ENCODE peak calls at places on chromosome 4, in four cellular contexts. W is fibroblast of lung, T is H4, M is fibroblast of the aortic adventitia. V is an unnamed sample.

GRCh38 chr4:17690898-17691297 is 76.5 kb downstream of the MED28 start:
- DNase-seq in W (no peak), T (no peak), M (no peak), V (no peak)

GRCh38 chr4:74268643-74269042 is 39.6 kb upstream of the EPGN start:
- DNase-seq in W (no peak), T (no peak), M (no peak), V (no peak)

GRCh38 chr4:123546123-123546654 is 149.6 kb downstream of the SPRY1 start:
- DNase-seq in W (no peak), T (no peak), M (no peak), V (no peak)

GRCh38 chr4:87109945-87110344 is 110.5 kb downstream of the KLHL8 start:
- DNase-seq in W (no peak), T (no peak), M (no peak), V (no peak)

GRCh38 chr4:26020083-26020668 is 106.2 kb downstream of the SMIM20 start:
- DNase-seq in W (peak; percentile 89), T (peak; percentile 52), M (peak; percentile 68), V (no peak)

GRCh38 chr4:182847956-182848450 is 69.2 kb downstream of the DCTD start:
- DNase-seq in W (no peak), T (no peak), M (no peak), V (no peak)

GRCh38 chr4:147822128-147822527 is 90.2 kb downstream of the ARHGAP10 start:
- DNase-seq in W (peak; percentile 72), T (no peak), M (peak; percentile 99), V (no peak)

GRCh38 chr4:8037150-8037769 is 97.6 kb upstream of the AFAP1 start:
- DNase-seq in W (no peak), T (no peak), M (no peak), V (no peak)

GRCh38 chr4:156771171-156771837 is 200.3 kb downstream of the PDGFC start:
- DNase-seq in W (peak; percentile 87), T (peak; percentile 48), M (peak; percentile 90), V (peak; percentile 54)

GRCh38 chr4:3713817-3714641 is 52.2 kb upstream of the ADRA2C start:
- DNase-seq in W (no peak), T (no peak), M (no peak), V (no peak)

GRCh38 chr4:142112451-142112850 is 476.1 kb downstream of the IL15 start:
- DNase-seq in W (peak; percentile 41), T (no peak), M (no peak), V (no peak)

GRCh38 chr4:35836591-35836990 is 407.7 kb downstream of the ARAP2 start:
- DNase-seq in W (no peak), T (no peak), M (no peak), V (no peak)

GRCh38 chr4:88742561-88742960 is 44.9 kb upstream of the NAP1L5 start:
- DNase-seq in W (peak; percentile 56), T (no peak), M (no peak), V (no peak)

GRCh38 chr4:1209821-1210220 is 37.4 kb upstream of the SPON2 start:
- DNase-seq in W (peak; percentile 84), T (no peak), M (peak; percentile 89), V (no peak)

GRCh38 chr4:21769404-21770147 is 179.0 kb downstream of the KCNIP4 start:
- DNase-seq in W (peak; percentile 90), T (peak; percentile 71), M (peak; percentile 83), V (peak; percentile 88)

GRCh38 chr4:47612116-47613023 is 127.3 kb downstream of the ATP10D start:
- DNase-seq in W (peak; percentile 70), T (no peak), M (peak; percentile 4), V (no peak)

GRCh38 chr4:106478152-106478551 is 109.6 kb upstream of the GIMD1 start:
- DNase-seq in W (no peak), T (no peak), M (no peak), V (no peak)

GRCh38 chr4:139301821-139302611 is at the start of gene NDUFC1:
- DNase-seq in W (peak; percentile 43), T (peak; percentile 30), M (peak; percentile 45), V (no peak)

GRCh38 chr4:140061883-140062282 is 92.1 kb downstream of the MAML3 start:
- DNase-seq in W (no peak), T (no peak), M (no peak), V (no peak)

GRCh38 chr4:16289872-16290554 is 63.7 kb upstream of the TAPT1 start:
- DNase-seq in W (peak; percentile 21), T (peak; percentile 34), M (peak; percentile 72), V (peak; percentile 48)

GRCh38 chr4:86498560-86499166 is 95.5 kb upstream of the PTPN13 start:
- DNase-seq in W (peak; percentile 70), T (peak; percentile 68), M (peak; percentile 74), V (peak; percentile 23)

GRCh38 chr4:129578336-129578735 is 482.4 kb downstream of the C4orf33 start:
- DNase-seq in W (no peak), T (no peak), M (no peak), V (no peak)

GRCh38 chr4:70945046-70945445 is 42.9 kb downstream of the MOB1B start:
- DNase-seq in W (no peak), T (no peak), M (no peak), V (no peak)

GRCh38 chr4:21209854-21210253 is 509.6 kb downstream of the PACRGL start:
- DNase-seq in W (no peak), T (no peak), M (no peak), V (no peak)

GRCh38 chr4:10102193-10102980 is 14.2 kb downstream of the WDR1 start:
- DNase-seq in W (peak; percentile 57), T (no peak), M (no peak), V (no peak)

GRCh38 chr4:126850286-126850685 is 782.5 kb upstream of the INTU start:
- DNase-seq in W (peak; percentile 99), T (peak; percentile 98), M (peak; percentile 94), V (peak; percentile 72)

GRCh38 chr4:15888515-15888914 is 50.0 kb downstream of the FGFBP1 start:
- DNase-seq in W (peak; percentile 50), T (no peak), M (no peak), V (no peak)

GRCh38 chr4:86250006-86250405 is 109.8 kb downstream of the MAPK10 start:
- DNase-seq in W (peak; percentile 57), T (no peak), M (peak; percentile 23), V (no peak)

GRCh38 chr4:80196259-80197131 is 808 bp upstream of the PRDM8 start:
- DNase-seq in W (peak; percentile 40), T (no peak), M (no peak), V (no peak)

GRCh38 chr4:139961344-139961948 is 192.5 kb downstream of the MAML3 start:
- DNase-seq in W (no peak), T (peak; percentile 23), M (no peak), V (no peak)

GRCh38 chr4:108370291-108370690 is 201.6 kb upstream of the LEF1 start:
- DNase-seq in W (no peak), T (no peak), M (no peak), V (no peak)

GRCh38 chr4:2811830-2812599 is 19.1 kb downstream of the SH3BP2 start:
- DNase-seq in W (peak; percentile 45), T (peak; percentile 78), M (peak; percentile 20), V (no peak)

GRCh38 chr4:159684061-159684460 is 581.2 kb downstream of the RAPGEF2 start:
- DNase-seq in W (no peak), T (no peak), M (no peak), V (no peak)

GRCh38 chr4:103424853-103425252 is 226.7 kb upstream of the CENPE start:
- DNase-seq in W (no peak), T (peak; percentile 83), M (no peak), V (no peak)

GRCh38 chr4:159191989-159192388 is 89.1 kb downstream of the RAPGEF2 start:
- DNase-seq in W (peak; percentile 88), T (peak; percentile 83), M (peak; percentile 76), V (no peak)

GRCh38 chr4:74330295-74330750 is 22.1 kb downstream of the EPGN start:
- DNase-seq in W (peak; percentile 5), T (peak; percentile 36), M (no peak), V (no peak)